ENCODE peak calls at places on chromosomes 3 and 15, in nine cellular contexts. Q is T1000; M is AG08395; V is endothelial cell; N is activated CD4-positive, alpha-beta T cell treated with anti-CD3 and anti-CD28 coated beads, Interleukin-2, amount 50 U/mL, for 24 hours; D is small intestine; J is NCI-H1105; C is suprapubic skin; Y is stimulated activated CD8-positive, alpha-beta memory T cell treated with anti-CD3 and anti-CD28 coated beads, Interleukin-2, amount 100 ng/mL, for 48 hours. Z is an unnamed sample.

GRCh38 chr15:62658498-62658897 is 384.0 kb upstream of the TPM1 start:
- DNase-seq in Q (no peak), M (no peak), V (no peak), N (no peak), D (no peak), J (no peak), C (no peak), Y (no peak), Z (no peak)

GRCh38 chr15:63277893-63278505 is 594 bp downstream of the APH1B start:
- DNase-seq in Q (no peak), M (no peak), V (no peak), N (no peak), D (no peak), J (no peak), C (no peak), Y (no peak), Z (no peak)

GRCh38 chr3:33380653-33381052 is 59.6 kb downstream of the UBP1 start:
- DNase-seq in Q (no peak), M (no peak), V (no peak), N (no peak), D (no peak), J (no peak), C (no peak), Y (no peak), Z (no peak)

GRCh38 chr3:195221015-195221853 is 49.7 kb downstream of the XXYLT1 start:
- DNase-seq in Q (no peak), M (peak; percentile 81), V (no peak), N (no peak), D (no peak), J (no peak), C (no peak), Y (no peak), Z (no peak)

GRCh38 chr3:48630407-48630806 is 4.9 kb downstream of the SLC26A6 start:
- DNase-seq in Q (no peak), M (no peak), V (no peak), N (no peak), D (no peak), J (no peak), C (no peak), Y (no peak), Z (no peak)

GRCh38 chr3:27105904-27106303 is 263.3 kb downstream of the NEK10 start:
- DNase-seq in Q (no peak), M (no peak), V (peak; percentile 59), N (no peak), D (no peak), J (no peak), C (no peak), Y (no peak), Z (no peak)

GRCh38 chr3:124602986-124603627 is 127.1 kb upstream of the UMPS start:
- DNase-seq in Q (no peak), M (no peak), V (no peak), N (no peak), D (no peak), J (no peak), C (no peak), Y (no peak), Z (no peak)

GRCh38 chr3:118977118-118977517 is 57.5 kb downstream of the IGSF11 start:
- DNase-seq in Q (no peak), M (no peak), V (no peak), N (no peak), D (no peak), J (no peak), C (no peak), Y (no peak), Z (no peak)

GRCh38 chr3:64666171-64666581 is 21.6 kb downstream of the ADAMTS9 start:
- DNase-seq in Q (no peak), M (peak; percentile 62), V (no peak), N (no peak), D (no peak), J (no peak), C (no peak), Y (no peak), Z (no peak)

GRCh38 chr3:20546636-20547035 is 360.6 kb upstream of the SGO1 start:
- DNase-seq in Q (no peak), M (no peak), V (no peak), N (no peak), D (no peak), J (no peak), C (no peak), Y (no peak), Z (no peak)

GRCh38 chr3:47850062-47850802 is 47.3 kb downstream of the DHX30 start:
- DNase-seq in Q (peak; percentile 16), M (peak; percentile 46), V (no peak), N (no peak), D (peak; percentile 13), J (no peak), C (no peak), Y (no peak), Z (no peak)

GRCh38 chr3:9946112-9947024 is 5.8 kb downstream of the PRRT3 start:
- DNase-seq in Q (peak; percentile 86), M (peak; percentile 95), V (peak; percentile 92), N (peak; percentile 62), D (peak; percentile 91), J (peak; percentile 79), C (peak; percentile 92), Y (peak; percentile 77), Z (no peak)

GRCh38 chr3:130779031-130779430 is 32.4 kb upstream of the PIK3R4 start:
- DNase-seq in Q (no peak), M (no peak), V (no peak), N (no peak), D (no peak), J (peak; percentile 74), C (no peak), Y (no peak), Z (no peak)

GRCh38 chr3:169091196-169091595 is 572.3 kb downstream of the MECOM start:
- DNase-seq in Q (no peak), M (peak; percentile 64), V (no peak), N (no peak), D (no peak), J (no peak), C (no peak), Y (no peak), Z (no peak)

GRCh38 chr15:36661042-36661441 is 81.6 kb downstream of the CDIN1 start:
- DNase-seq in Q (no peak), M (no peak), V (no peak), N (no peak), D (no peak), J (no peak), C (no peak), Y (no peak), Z (no peak)

GRCh38 chr15:49421991-49422390 is 1.1 kb upstream of the FGF7 start:
- DNase-seq in Q (peak; percentile 1), M (peak; percentile 30), V (peak; percentile 25), N (peak; percentile 21), D (peak; percentile 54), J (peak; percentile 13), C (peak; percentile 57), Y (no peak), Z (no peak)

GRCh38 chr15:72168131-72168825 is 29.3 kb downstream of the GRAMD2A start:
- DNase-seq in Q (no peak), M (no peak), V (no peak), N (no peak), D (peak; percentile 24), J (no peak), C (no peak), Y (no peak), Z (no peak)

GRCh38 chr15:36831125-36831914 is 251.9 kb downstream of the CDIN1 start:
- DNase-seq in Q (peak; percentile 15), M (peak; percentile 66), V (no peak), N (no peak), D (no peak), J (no peak), C (no peak), Y (no peak), Z (peak; percentile 58)

GRCh38 chr15:86892774-86893449 is 813.2 kb downstream of the AGBL1 start:
- DNase-seq in Q (peak; percentile 21), M (no peak), V (no peak), N (no peak), D (no peak), J (no peak), C (no peak), Y (no peak), Z (no peak)

GRCh38 chr3:41580274-41580959 is 381.1 kb downstream of the CTNNB1 start:
- DNase-seq in Q (no peak), M (peak; percentile 31), V (no peak), N (no peak), D (no peak), J (no peak), C (no peak), Y (no peak), Z (no peak)

GRCh38 chr3:14204605-14205284 is 26.1 kb downstream of the LSM3 start:
- DNase-seq in Q (no peak), M (no peak), V (no peak), N (no peak), D (peak; percentile 91), J (no peak), C (peak; percentile 78), Y (no peak), Z (no peak)

GRCh38 chr3:133926736-133927542 is 31.3 kb upstream of the RAB6B start:
- DNase-seq in Q (no peak), M (no peak), V (no peak), N (no peak), D (no peak), J (no peak), C (no peak), Y (no peak), Z (no peak)

GRCh38 chr3:122911901-122912300 is 115.7 kb downstream of the SEMA5B start:
- DNase-seq in Q (no peak), M (no peak), V (no peak), N (no peak), D (no peak), J (no peak), C (no peak), Y (no peak), Z (no peak)

GRCh38 chr3:140468407-140468806 is 209.5 kb upstream of the TRIM42 start:
- DNase-seq in Q (no peak), M (no peak), V (no peak), N (no peak), D (no peak), J (no peak), C (no peak), Y (no peak), Z (no peak)

GRCh38 chr3:177491301-177492031 is 294.2 kb upstream of the TBL1XR1 start:
- DNase-seq in Q (no peak), M (peak; percentile 53), V (peak; percentile 47), N (no peak), D (no peak), J (no peak), C (no peak), Y (no peak), Z (no peak)

GRCh38 chr15:71780349-71780976 is 29.9 kb upstream of the NR2E3 start:
- DNase-seq in Q (peak; percentile 9), M (peak; percentile 44), V (peak; percentile 40), N (no peak), D (peak; percentile 19), J (peak; percentile 43), C (no peak), Y (no peak), Z (no peak)

GRCh38 chr3:193911784-193912183 is 224.2 kb upstream of the HES1 start:
- DNase-seq in Q (no peak), M (no peak), V (no peak), N (no peak), D (no peak), J (no peak), C (no peak), Y (no peak), Z (no peak)

GRCh38 chr3:171695476-171695875 is 114.8 kb downstream of the PLD1 start:
- DNase-seq in Q (no peak), M (peak; percentile 13), V (no peak), N (no peak), D (no peak), J (no peak), C (no peak), Y (no peak), Z (no peak)

GRCh38 chr15:64267331-64267973 is 88.5 kb downstream of the CSNK1G1 start:
- DNase-seq in Q (no peak), M (no peak), V (no peak), N (no peak), D (no peak), J (no peak), C (no peak), Y (no peak), Z (no peak)

GRCh38 chr3:170419301-170420087 is 826 bp downstream of the CLDN11 start:
- DNase-seq in Q (no peak), M (peak; percentile 46), V (peak; percentile 35), N (no peak), D (no peak), J (no peak), C (peak; percentile 75), Y (no peak), Z (no peak)

GRCh38 chr15:66085128-66085527 is 168.4 kb downstream of the MEGF11 start:
- DNase-seq in Q (no peak), M (no peak), V (peak; percentile 46), N (no peak), D (no peak), J (no peak), C (no peak), Y (no peak), Z (no peak)